ENCODE peak calls at places on chromosomes 16 and 17, in five cellular contexts. One of them, this sample, is unnamed.

GRCh38 chr16:66483689-66484452 is 56.8 kb downstream of the BEAN1 start:
- DNase-seq in AG09309: no peak
- DNase-seq in H9: peak
- DNase-seq in progenitor cell of endocrine pancreas: peak
- DNase-seq in H1: peak
- DNase-seq in this sample: peak

GRCh38 chr17:28538296-28538895 is 14.0 kb downstream of the UNC119 start:
- DNase-seq in AG09309: no peak
- DNase-seq in H9: no peak
- DNase-seq in progenitor cell of endocrine pancreas: no peak
- DNase-seq in H1: no peak
- DNase-seq in this sample: no peak

GRCh38 chr17:31499771-31500554 is 108.5 kb downstream of the RAB11FIP4 start:
- DNase-seq in AG09309: no peak
- DNase-seq in H9: peak
- DNase-seq in progenitor cell of endocrine pancreas: no peak
- DNase-seq in H1: no peak
- DNase-seq in this sample: peak

GRCh38 chr16:67648764-67649407 is 3.9 kb downstream of the CARMIL2 start:
- DNase-seq in AG09309: no peak
- DNase-seq in H9: no peak
- DNase-seq in progenitor cell of endocrine pancreas: no peak
- DNase-seq in H1: no peak
- DNase-seq in this sample: no peak

GRCh38 chr17:57091186-57091618 is 6.2 kb downstream of the AKAP1 start:
- DNase-seq in AG09309: no peak
- DNase-seq in H9: no peak
- DNase-seq in progenitor cell of endocrine pancreas: no peak
- DNase-seq in H1: no peak
- DNase-seq in this sample: no peak

GRCh38 chr17:40329981-40330794 is 21.2 kb downstream of the RARA start:
- DNase-seq in AG09309: no peak
- DNase-seq in H9: no peak
- DNase-seq in progenitor cell of endocrine pancreas: no peak
- DNase-seq in H1: no peak
- DNase-seq in this sample: no peak

GRCh38 chr17:36072431-36073121 is 8.5 kb downstream of the CCL18 start:
- DNase-seq in AG09309: no peak
- DNase-seq in H9: peak
- DNase-seq in progenitor cell of endocrine pancreas: peak
- DNase-seq in H1: peak
- DNase-seq in this sample: peak

GRCh38 chr17:77741109-77741508 is 217.4 kb upstream of the TNRC6C start:
- DNase-seq in AG09309: no peak
- DNase-seq in H9: peak
- DNase-seq in progenitor cell of endocrine pancreas: no peak
- DNase-seq in H1: peak
- DNase-seq in this sample: no peak

GRCh38 chr16:68778551-68779231 is 41.6 kb downstream of the CDH1 start:
- DNase-seq in AG09309: no peak
- DNase-seq in H9: peak
- DNase-seq in progenitor cell of endocrine pancreas: no peak
- DNase-seq in H1: no peak
- DNase-seq in this sample: peak

GRCh38 chr16:10122546-10122945 is 59.7 kb downstream of the GRIN2A start:
- DNase-seq in AG09309: no peak
- DNase-seq in H9: no peak
- DNase-seq in progenitor cell of endocrine pancreas: no peak
- DNase-seq in H1: no peak
- DNase-seq in this sample: no peak

GRCh38 chr16:50096791-50097190 is 31.0 kb downstream of the HEATR3 start:
- DNase-seq in AG09309: peak
- DNase-seq in H9: no peak
- DNase-seq in progenitor cell of endocrine pancreas: no peak
- DNase-seq in H1: no peak
- DNase-seq in this sample: peak

GRCh38 chr16:54546481-54546880 is 259.9 kb upstream of the IRX3 start:
- DNase-seq in AG09309: no peak
- DNase-seq in H9: no peak
- DNase-seq in progenitor cell of endocrine pancreas: no peak
- DNase-seq in H1: no peak
- DNase-seq in this sample: no peak

GRCh38 chr17:58328195-58329034 is at the start of gene TSPOAP1:
- DNase-seq in AG09309: no peak
- DNase-seq in H9: peak
- DNase-seq in progenitor cell of endocrine pancreas: no peak
- DNase-seq in H1: no peak
- DNase-seq in this sample: no peak

GRCh38 chr17:38559025-38559879 is 46.5 kb downstream of the SRCIN1 start:
- DNase-seq in AG09309: no peak
- DNase-seq in H9: peak
- DNase-seq in progenitor cell of endocrine pancreas: peak
- DNase-seq in H1: peak
- DNase-seq in this sample: peak

GRCh38 chr17:75338335-75338734 is 49.1 kb upstream of the SLC25A19 start:
- DNase-seq in AG09309: peak
- DNase-seq in H9: no peak
- DNase-seq in progenitor cell of endocrine pancreas: no peak
- DNase-seq in H1: no peak
- DNase-seq in this sample: no peak

GRCh38 chr17:9053406-9053805 is 32.1 kb downstream of the NTN1 start:
- DNase-seq in AG09309: no peak
- DNase-seq in H9: no peak
- DNase-seq in progenitor cell of endocrine pancreas: no peak
- DNase-seq in H1: no peak
- DNase-seq in this sample: no peak

GRCh38 chr16:81237282-81237681 is 1.2 kb upstream of the BCO1 start:
- DNase-seq in AG09309: no peak
- DNase-seq in H9: no peak
- DNase-seq in progenitor cell of endocrine pancreas: no peak
- DNase-seq in H1: no peak
- DNase-seq in this sample: peak

GRCh38 chr17:3656353-3656752 is 12.0 kb downstream of the TAX1BP3 start:
- DNase-seq in AG09309: no peak
- DNase-seq in H9: no peak
- DNase-seq in progenitor cell of endocrine pancreas: no peak
- DNase-seq in H1: no peak
- DNase-seq in this sample: no peak

GRCh38 chr17:68511671-68512246 is 471 bp upstream of the PRKAR1A start:
- DNase-seq in AG09309: no peak
- DNase-seq in H9: peak
- DNase-seq in progenitor cell of endocrine pancreas: peak
- DNase-seq in H1: peak
- DNase-seq in this sample: peak

GRCh38 chr17:77738666-77739531 is 219.6 kb upstream of the TNRC6C start:
- DNase-seq in AG09309: no peak
- DNase-seq in H9: peak
- DNase-seq in progenitor cell of endocrine pancreas: no peak
- DNase-seq in H1: no peak
- DNase-seq in this sample: no peak

GRCh38 chr16:7398536-7398935 is 65.9 kb downstream of the RBFOX1 start:
- DNase-seq in AG09309: no peak
- DNase-seq in H9: no peak
- DNase-seq in progenitor cell of endocrine pancreas: no peak
- DNase-seq in H1: no peak
- DNase-seq in this sample: no peak

GRCh38 chr17:19238167-19238505 is 970 bp downstream of the EPN2 start:
- DNase-seq in AG09309: no peak
- DNase-seq in H9: peak
- DNase-seq in progenitor cell of endocrine pancreas: peak
- DNase-seq in H1: no peak
- DNase-seq in this sample: peak

GRCh38 chr17:81084691-81085419 is 49.9 kb downstream of the BAIAP2 start:
- DNase-seq in AG09309: no peak
- DNase-seq in H9: no peak
- DNase-seq in progenitor cell of endocrine pancreas: no peak
- DNase-seq in H1: no peak
- DNase-seq in this sample: no peak

GRCh38 chr16:83351846-83352245 is 455.9 kb upstream of the HSBP1 start:
- DNase-seq in AG09309: peak
- DNase-seq in H9: no peak
- DNase-seq in progenitor cell of endocrine pancreas: no peak
- DNase-seq in H1: no peak
- DNase-seq in this sample: peak

GRCh38 chr16:87956169-87956770 is 5.0 kb downstream of the BANP start:
- DNase-seq in AG09309: no peak
- DNase-seq in H9: no peak
- DNase-seq in progenitor cell of endocrine pancreas: no peak
- DNase-seq in H1: no peak
- DNase-seq in this sample: peak

GRCh38 chr17:82435103-82435502 is 15.4 kb downstream of the CYBC1 start:
- DNase-seq in AG09309: no peak
- DNase-seq in H9: no peak
- DNase-seq in progenitor cell of endocrine pancreas: no peak
- DNase-seq in H1: no peak
- DNase-seq in this sample: peak

GRCh38 chr17:19284005-19284959 is 47.1 kb downstream of the EPN2 start:
- DNase-seq in AG09309: no peak
- DNase-seq in H9: no peak
- DNase-seq in progenitor cell of endocrine pancreas: no peak
- DNase-seq in H1: no peak
- DNase-seq in this sample: no peak

GRCh38 chr16:2037115-2037514 is 10.4 kb downstream of the NHERF2 start:
- DNase-seq in AG09309: no peak
- DNase-seq in H9: no peak
- DNase-seq in progenitor cell of endocrine pancreas: no peak
- DNase-seq in H1: no peak
- DNase-seq in this sample: no peak
- TF ChIP-seq CTCF in AG09309: no peak
- TF ChIP-seq CTCF in H9: no peak
- TF ChIP-seq CTCF in progenitor cell of endocrine pancreas: no peak
- TF ChIP-seq CTCF in H1: no peak
- TF ChIP-seq CTCF in this sample: no peak

DNA sequence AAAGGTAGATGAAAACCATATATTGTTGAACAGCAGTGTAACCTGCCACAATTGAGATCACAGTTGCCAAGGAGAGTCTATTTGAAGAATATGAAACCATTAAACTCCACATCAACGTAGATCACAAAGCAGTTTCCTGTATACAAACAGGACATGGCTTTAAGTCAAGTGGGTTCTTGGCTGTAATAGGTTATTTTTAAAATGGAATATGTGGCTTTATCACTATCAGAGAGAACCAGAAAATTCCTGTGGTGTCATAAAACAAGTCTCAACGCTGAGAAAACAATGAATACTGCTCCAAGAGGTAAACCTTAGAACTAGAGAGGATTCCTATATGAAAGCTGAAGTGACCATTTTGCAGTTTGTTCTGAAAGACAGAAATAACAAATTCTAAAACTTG is 999.7 kb downstream of the CDH11 start:
- DNase-seq in AG09309: peak
- DNase-seq in H9: no peak
- DNase-seq in progenitor cell of endocrine pancreas: no peak
- DNase-seq in H1: no peak
- DNase-seq in this sample: peak
- TF ChIP-seq CTCF in AG09309: peak
- TF ChIP-seq CTCF in H9: no peak
- TF ChIP-seq CTCF in progenitor cell of endocrine pancreas: no peak
- TF ChIP-seq CTCF in H1: no peak
- TF ChIP-seq CTCF in this sample: no peak

GRCh38 chr16:71441348-71441781 is 489 bp downstream of the TLE7 start:
- DNase-seq in AG09309: no peak
- DNase-seq in H9: peak
- DNase-seq in progenitor cell of endocrine pancreas: no peak
- DNase-seq in H1: no peak
- DNase-seq in this sample: no peak
- TF ChIP-seq CTCF in AG09309: peak
- TF ChIP-seq CTCF in H9: peak
- TF ChIP-seq CTCF in progenitor cell of endocrine pancreas: no peak
- TF ChIP-seq CTCF in H1: peak
- TF ChIP-seq CTCF in this sample: peak

GRCh38 chr16:89300311-89300975 is 82.9 kb downstream of the ZNF778 start:
- DNase-seq in AG09309: no peak
- DNase-seq in H9: no peak
- DNase-seq in progenitor cell of endocrine pancreas: no peak
- DNase-seq in H1: no peak
- DNase-seq in this sample: peak
- TF ChIP-seq CTCF in AG09309: no peak
- TF ChIP-seq CTCF in H9: peak
- TF ChIP-seq CTCF in progenitor cell of endocrine pancreas: no peak
- TF ChIP-seq CTCF in H1: no peak
- TF ChIP-seq CTCF in this sample: no peak

GRCh38 chr16:12259258-12259657 is 282.7 kb downstream of the SNX29 start:
- DNase-seq in AG09309: no peak
- DNase-seq in H9: no peak
- DNase-seq in progenitor cell of endocrine pancreas: no peak
- DNase-seq in H1: no peak
- DNase-seq in this sample: no peak

GRCh38 chr16:12255919-12256665 is 279.6 kb downstream of the SNX29 start:
- DNase-seq in AG09309: no peak
- DNase-seq in H9: no peak
- DNase-seq in progenitor cell of endocrine pancreas: no peak
- DNase-seq in H1: no peak
- DNase-seq in this sample: no peak

GRCh38 chr16:12258806-12259205 is 282.3 kb downstream of the SNX29 start:
- DNase-seq in AG09309: no peak
- DNase-seq in H9: no peak
- DNase-seq in progenitor cell of endocrine pancreas: no peak
- DNase-seq in H1: no peak
- DNase-seq in this sample: no peak

GRCh38 chr16:12256880-12257279 is 280.3 kb downstream of the SNX29 start:
- DNase-seq in AG09309: no peak
- DNase-seq in H9: no peak
- DNase-seq in progenitor cell of endocrine pancreas: no peak
- DNase-seq in H1: no peak
- DNase-seq in this sample: peak

DNA sequence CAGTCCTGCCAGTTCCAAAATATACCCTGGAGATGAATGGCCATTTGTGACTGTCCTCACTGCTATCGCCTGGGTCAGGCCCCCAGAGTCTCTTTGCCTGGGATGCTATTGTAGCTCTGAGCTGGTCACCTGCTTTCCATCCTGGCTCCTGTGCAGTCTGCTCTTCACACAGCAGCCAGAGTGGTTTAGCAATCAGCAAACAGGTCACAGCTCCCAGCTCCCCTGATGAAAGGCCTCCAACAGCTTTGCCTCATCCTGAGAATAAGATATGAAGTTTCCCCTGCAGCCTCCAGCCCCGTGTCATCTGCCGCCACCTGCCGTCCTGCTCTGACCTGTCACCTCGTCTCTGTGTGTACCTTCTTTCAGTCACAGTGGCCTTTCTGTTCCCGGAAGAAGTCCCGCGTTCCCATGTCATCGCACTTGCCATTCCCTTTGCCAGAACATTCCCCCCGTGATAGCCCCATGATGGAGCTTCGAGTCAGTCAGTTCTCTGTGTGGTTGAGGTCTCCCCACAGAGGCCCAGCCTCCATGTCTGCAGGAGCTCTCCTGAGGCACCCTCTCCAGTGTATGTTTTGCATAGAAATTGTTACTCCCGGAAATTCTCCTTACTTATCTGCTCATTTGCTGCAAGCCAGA is 281.5 kb downstream of the SNX29 start:
- DNase-seq in AG09309: no peak
- DNase-seq in H9: peak
- DNase-seq in progenitor cell of endocrine pancreas: no peak
- DNase-seq in H1: no peak
- DNase-seq in this sample: no peak
- TF ChIP-seq CTCF in AG09309: no peak
- TF ChIP-seq CTCF in H9: peak
- TF ChIP-seq CTCF in progenitor cell of endocrine pancreas: peak
- TF ChIP-seq CTCF in H1: peak
- TF ChIP-seq CTCF in this sample: no peak